ENCODE peak calls at places on chromosomes 12 and 14, in six cellular contexts. One of them, this sample, is unnamed.

GRCh38 chr14:85444685-85445084 is 85.3 kb upstream of the FLRT2 start:
- DNase-seq in AG10803: peak
- DNase-seq in pancreas: no peak
- DNase-seq in stimulated activated CD4-positive, alpha-beta T cell treated with anti-CD3 and anti-CD28 coated beads, Interleukin-15, amount 100 ng/mL, for 24 hours: no peak
- DNase-seq in naive B cell: no peak
- DNase-seq in T-helper 9 cell: no peak
- DNase-seq in this sample: no peak

GRCh38 chr12:110880651-110881050 is 33.9 kb downstream of the CCDC63 start:
- DNase-seq in stimulated activated CD4-positive, alpha-beta T cell treated with anti-CD3 and anti-CD28 coated beads, Interleukin-15, amount 100 ng/mL, for 24 hours: no peak
- DNase-seq in pancreas: no peak
- DNase-seq in T-helper 9 cell: no peak
- DNase-seq in naive B cell: no peak
- DNase-seq in AG10803: no peak
- DNase-seq in this sample: no peak

GRCh38 chr12:124151583-124151982 is 143.3 kb upstream of the RFLNA start:
- DNase-seq in stimulated activated CD4-positive, alpha-beta T cell treated with anti-CD3 and anti-CD28 coated beads, Interleukin-15, amount 100 ng/mL, for 24 hours: no peak
- DNase-seq in naive B cell: no peak
- DNase-seq in pancreas: no peak
- DNase-seq in T-helper 9 cell: no peak
- DNase-seq in AG10803: no peak
- DNase-seq in this sample: no peak

GRCh38 chr14:68634874-68635601 is 157.8 kb downstream of the ZFP36L1 start:
- DNase-seq in stimulated activated CD4-positive, alpha-beta T cell treated with anti-CD3 and anti-CD28 coated beads, Interleukin-15, amount 100 ng/mL, for 24 hours: no peak
- DNase-seq in naive B cell: no peak
- DNase-seq in pancreas: no peak
- DNase-seq in T-helper 9 cell: no peak
- DNase-seq in AG10803: no peak
- DNase-seq in this sample: no peak

GRCh38 chr12:110269622-110270124 is 11.4 kb upstream of the ATP2A2 start:
- DNase-seq in AG10803: peak
- DNase-seq in stimulated activated CD4-positive, alpha-beta T cell treated with anti-CD3 and anti-CD28 coated beads, Interleukin-15, amount 100 ng/mL, for 24 hours: no peak
- DNase-seq in pancreas: no peak
- DNase-seq in T-helper 9 cell: no peak
- DNase-seq in naive B cell: no peak
- DNase-seq in this sample: no peak

GRCh38 chr12:13941258-13942249 is 39.8 kb downstream of the GRIN2B start:
- DNase-seq in AG10803: peak
- DNase-seq in pancreas: peak
- DNase-seq in T-helper 9 cell: no peak
- DNase-seq in stimulated activated CD4-positive, alpha-beta T cell treated with anti-CD3 and anti-CD28 coated beads, Interleukin-15, amount 100 ng/mL, for 24 hours: peak
- DNase-seq in naive B cell: no peak
- DNase-seq in this sample: peak

GRCh38 chr12:107318804-107319535 is 225.6 kb upstream of the CRY1 start:
- DNase-seq in pancreas: no peak
- DNase-seq in naive B cell: no peak
- DNase-seq in AG10803: peak
- DNase-seq in stimulated activated CD4-positive, alpha-beta T cell treated with anti-CD3 and anti-CD28 coated beads, Interleukin-15, amount 100 ng/mL, for 24 hours: peak
- DNase-seq in T-helper 9 cell: peak
- DNase-seq in this sample: peak

GRCh38 chr14:21308479-21309237 is 28.8 kb downstream of the RPGRIP1 start:
- DNase-seq in AG10803: peak
- DNase-seq in naive B cell: peak
- DNase-seq in pancreas: peak
- DNase-seq in T-helper 9 cell: peak
- DNase-seq in stimulated activated CD4-positive, alpha-beta T cell treated with anti-CD3 and anti-CD28 coated beads, Interleukin-15, amount 100 ng/mL, for 24 hours: peak
- DNase-seq in this sample: peak

GRCh38 chr12:87216436-87216835 is 812.8 kb downstream of the C12orf50 start:
- DNase-seq in naive B cell: no peak
- DNase-seq in AG10803: peak
- DNase-seq in stimulated activated CD4-positive, alpha-beta T cell treated with anti-CD3 and anti-CD28 coated beads, Interleukin-15, amount 100 ng/mL, for 24 hours: no peak
- DNase-seq in T-helper 9 cell: no peak
- DNase-seq in pancreas: no peak
- DNase-seq in this sample: no peak

GRCh38 chr12:116159175-116159574 is 118.3 kb downstream of the MED13L start:
- DNase-seq in stimulated activated CD4-positive, alpha-beta T cell treated with anti-CD3 and anti-CD28 coated beads, Interleukin-15, amount 100 ng/mL, for 24 hours: no peak
- DNase-seq in naive B cell: no peak
- DNase-seq in pancreas: no peak
- DNase-seq in AG10803: peak
- DNase-seq in T-helper 9 cell: no peak
- DNase-seq in this sample: no peak

GRCh38 chr14:80310950-80311349 is 99.6 kb upstream of the DIO2 start:
- DNase-seq in stimulated activated CD4-positive, alpha-beta T cell treated with anti-CD3 and anti-CD28 coated beads, Interleukin-15, amount 100 ng/mL, for 24 hours: no peak
- DNase-seq in pancreas: no peak
- DNase-seq in AG10803: peak
- DNase-seq in naive B cell: no peak
- DNase-seq in T-helper 9 cell: no peak
- DNase-seq in this sample: no peak

GRCh38 chr14:88791629-88792571 is 853 bp downstream of the EML5 start:
- DNase-seq in AG10803: no peak
- DNase-seq in T-helper 9 cell: no peak
- DNase-seq in stimulated activated CD4-positive, alpha-beta T cell treated with anti-CD3 and anti-CD28 coated beads, Interleukin-15, amount 100 ng/mL, for 24 hours: peak
- DNase-seq in pancreas: peak
- DNase-seq in naive B cell: peak
- DNase-seq in this sample: peak

GRCh38 chr12:101697930-101698781 is 716 bp downstream of the CHPT1 start:
- DNase-seq in AG10803: peak
- DNase-seq in naive B cell: peak
- DNase-seq in pancreas: peak
- DNase-seq in T-helper 9 cell: peak
- DNase-seq in stimulated activated CD4-positive, alpha-beta T cell treated with anti-CD3 and anti-CD28 coated beads, Interleukin-15, amount 100 ng/mL, for 24 hours: peak
- DNase-seq in this sample: peak

GRCh38 chr12:86257173-86257572 is 982 bp upstream of the MGAT4C start:
- DNase-seq in naive B cell: no peak
- DNase-seq in AG10803: no peak
- DNase-seq in stimulated activated CD4-positive, alpha-beta T cell treated with anti-CD3 and anti-CD28 coated beads, Interleukin-15, amount 100 ng/mL, for 24 hours: no peak
- DNase-seq in T-helper 9 cell: no peak
- DNase-seq in pancreas: no peak
- DNase-seq in this sample: no peak

GRCh38 chr12:80490329-80490728 is 46.3 kb downstream of the PTPRQ start:
- DNase-seq in AG10803: peak
- DNase-seq in naive B cell: no peak
- DNase-seq in pancreas: no peak
- DNase-seq in stimulated activated CD4-positive, alpha-beta T cell treated with anti-CD3 and anti-CD28 coated beads, Interleukin-15, amount 100 ng/mL, for 24 hours: no peak
- DNase-seq in T-helper 9 cell: no peak
- DNase-seq in this sample: no peak

GRCh38 chr14:91242635-91243034 is 1.9 kb downstream of the GPR68 start:
- DNase-seq in naive B cell: no peak
- DNase-seq in stimulated activated CD4-positive, alpha-beta T cell treated with anti-CD3 and anti-CD28 coated beads, Interleukin-15, amount 100 ng/mL, for 24 hours: peak
- DNase-seq in pancreas: no peak
- DNase-seq in T-helper 9 cell: no peak
- DNase-seq in AG10803: no peak
- DNase-seq in this sample: no peak

GRCh38 chr12:31477669-31478068 is 113.3 kb downstream of the DENND5B start:
- DNase-seq in pancreas: no peak
- DNase-seq in T-helper 9 cell: no peak
- DNase-seq in stimulated activated CD4-positive, alpha-beta T cell treated with anti-CD3 and anti-CD28 coated beads, Interleukin-15, amount 100 ng/mL, for 24 hours: no peak
- DNase-seq in naive B cell: no peak
- DNase-seq in AG10803: no peak
- DNase-seq in this sample: no peak

GRCh38 chr14:92525318-92526095 is 11.9 kb downstream of the RIN3 start:
- DNase-seq in T-helper 9 cell: no peak
- DNase-seq in AG10803: no peak
- DNase-seq in pancreas: no peak
- DNase-seq in naive B cell: no peak
- DNase-seq in stimulated activated CD4-positive, alpha-beta T cell treated with anti-CD3 and anti-CD28 coated beads, Interleukin-15, amount 100 ng/mL, for 24 hours: no peak
- DNase-seq in this sample: no peak

GRCh38 chr12:89225808-89226368 is 126.4 kb downstream of the DUSP6 start:
- DNase-seq in naive B cell: no peak
- DNase-seq in pancreas: no peak
- DNase-seq in AG10803: peak
- DNase-seq in T-helper 9 cell: no peak
- DNase-seq in stimulated activated CD4-positive, alpha-beta T cell treated with anti-CD3 and anti-CD28 coated beads, Interleukin-15, amount 100 ng/mL, for 24 hours: peak
- DNase-seq in this sample: no peak